ENCODE peak calls at places on chromosomes 2 and 18, in seven cellular contexts. V is NCI-H510A treated with DMSO at 0.1 percent for 48 hours, F is GM13977, D is AG04450, H is ureter, B is foreskin fibroblast, P is GM23248. G is an unnamed sample.

GRCh38 chr2:30777662-30778505 is 29.4 kb downstream of the CAPN13 start:
- DNase-seq in H (peak), F (no peak), D (no peak), B (no peak), P (no peak), V (no peak), G (no peak)

GRCh38 chr2:216478151-216478550 is 20.5 kb upstream of the RPL37A start:
- DNase-seq in F (no peak), D (peak), H (no peak), B (peak), P (peak), V (no peak), G (no peak)

GRCh38 chr18:29377346-29377745 is 1200.4 kb upstream of the CDH2 start:
- DNase-seq in P (no peak), D (no peak), V (no peak), H (no peak), B (no peak), F (no peak), G (no peak)

GRCh38 chr18:48300463-48300961 is 108.7 kb downstream of the ZBTB7C start:
- DNase-seq in V (peak), H (no peak), D (no peak), P (no peak), B (no peak), F (no peak), G (no peak)

GRCh38 chr2:38603402-38604265 is 906 bp upstream of the HNRNPLL start:
- DNase-seq in F (peak), D (no peak), B (peak), H (peak), V (peak), P (peak), G (peak)

GRCh38 chr2:20561703-20562454 is 89.0 kb downstream of the HS1BP3 start:
- DNase-seq in D (no peak), P (peak), V (no peak), H (no peak), F (no peak), B (peak), G (no peak)

GRCh38 chr2:196939381-196939780 is 12.9 kb upstream of the PGAP1 start:
- DNase-seq in H (no peak), B (peak), P (peak), V (no peak), D (no peak), F (no peak), G (no peak)

GRCh38 chr2:100262555-100263320 is 59.6 kb downstream of the LONRF2 start:
- DNase-seq in B (peak), H (peak), D (no peak), V (peak), P (peak), F (peak), G (peak)

GRCh38 chr2:60957643-60958042 is 59.9 kb upstream of the PEX13 start:
- DNase-seq in H (peak), B (peak), P (no peak), D (no peak), V (no peak), F (no peak), G (no peak)

GRCh38 chr18:8801263-8801901 is 96.0 kb downstream of the MTCL1 start:
- DNase-seq in B (peak), P (peak), V (no peak), F (no peak), H (no peak), D (peak), G (no peak)

GRCh38 chr18:22946841-22947240 is 13.7 kb downstream of the RBBP8 start:
- DNase-seq in F (no peak), V (no peak), H (no peak), P (peak), B (peak), D (no peak), G (no peak)

GRCh38 chr2:65037178-65037577 is 19.0 kb upstream of the CEP68 start:
- DNase-seq in D (no peak), F (no peak), B (no peak), P (no peak), H (no peak), V (no peak), G (no peak)

GRCh38 chr2:241615522-241616052 is 21.4 kb downstream of the THAP4 start:
- DNase-seq in D (no peak), P (no peak), H (no peak), F (no peak), B (no peak), V (no peak), G (no peak)

GRCh38 chr18:70781860-70782453 is 493.1 kb downstream of the SOCS6 start:
- DNase-seq in V (peak), H (no peak), B (no peak), D (peak), P (peak), F (peak), G (no peak)

GRCh38 chr2:72198532-72199241 is 51.0 kb upstream of the CYP26B1 start:
- DNase-seq in P (peak), V (no peak), H (no peak), F (no peak), B (peak), D (no peak), G (no peak)

GRCh38 chr2:10434885-10435419 is 13.2 kb downstream of the ODC1 start:
- DNase-seq in B (peak), D (peak), P (peak), H (peak), V (peak), F (peak), G (no peak)

GRCh38 chr2:61193670-61194561 is 31.9 kb downstream of the C2orf74 start:
- DNase-seq in P (peak), D (no peak), V (no peak), F (no peak), H (no peak), B (no peak), G (no peak)

GRCh38 chr2:30252723-30253688 is 21.7 kb downstream of the LBH start:
- DNase-seq in D (peak), V (no peak), P (peak), H (peak), F (no peak), B (peak), G (no peak)

GRCh38 chr2:45946023-45946422 is 294.5 kb downstream of the PRKCE start:
- DNase-seq in D (no peak), H (no peak), P (peak), B (peak), F (no peak), V (no peak), G (no peak)

GRCh38 chr18:24674236-24675004 is 214.0 kb downstream of the HRH4 start:
- DNase-seq in P (peak), F (no peak), H (no peak), V (no peak), B (no peak), D (no peak), G (no peak)

GRCh38 chr2:67462741-67463496 is 65.8 kb downstream of the ETAA1 start:
- DNase-seq in D (no peak), B (peak), F (no peak), V (no peak), H (no peak), P (peak), G (no peak)

GRCh38 chr2:52536929-52537460 is 1230.6 kb upstream of the CHAC2 start:
- DNase-seq in B (no peak), D (no peak), V (no peak), H (no peak), F (no peak), P (no peak), G (no peak)

GRCh38 chr2:106953236-106953635 is 67.3 kb upstream of the ST6GAL2 start:
- DNase-seq in F (no peak), H (no peak), B (no peak), P (no peak), D (no peak), V (no peak), G (no peak)